ENCODE peak calls at places on chromosomes 2 and 18, in six cellular contexts. H, P, T, W, U and J are unnamed samples.

GRCh38 chr18:24514439-24514838 is 54.0 kb downstream of the HRH4 start:
- ATAC-seq in W (no peak), T (no peak), H (peak), U (no peak), P (peak), J (peak)

GRCh38 chr2:208371634-208371935 is 35.0 kb upstream of the PTH2R start:
- ATAC-seq in P (no peak), U (no peak), W (no peak), T (no peak), H (no peak), J (no peak)

GRCh38 chr2:36361396-36361795 is 5.8 kb downstream of the CRIM1 start:
- ATAC-seq in U (no peak), H (no peak), P (no peak), T (no peak), W (peak), J (no peak)

GRCh38 chr2:30666307-30666874 is 140.9 kb downstream of the CAPN13 start:
- ATAC-seq in W (peak), H (no peak), P (no peak), U (no peak), T (peak), J (peak)

GRCh38 chr2:177828546-177828945 is 244.0 kb downstream of the PDE11A start:
- ATAC-seq in T (no peak), W (no peak), U (no peak), P (no peak), H (no peak), J (no peak)

GRCh38 chr2:230779141-230779523 is 66.5 kb downstream of the CAB39 start:
- ATAC-seq in W (no peak), H (peak), P (no peak), T (no peak), U (no peak), J (no peak)

GRCh38 chr2:233402346-233402745 is 48.1 kb downstream of the DGKD start:
- ATAC-seq in H (no peak), U (no peak), W (no peak), P (no peak), T (no peak), J (peak)

GRCh38 chr2:54047658-54048057 is 67.8 kb upstream of the ACYP2 start:
- ATAC-seq in H (no peak), T (no peak), W (no peak), P (no peak), U (no peak), J (no peak)

GRCh38 chr2:1366546-1367134 is 46.6 kb upstream of the TPO start:
- ATAC-seq in W (peak), U (peak), H (no peak), P (no peak), T (no peak), J (peak)

GRCh38 chr2:231068525-231069222 is 12.0 kb downstream of the PSMD1 start:
- ATAC-seq in H (peak), P (no peak), W (no peak), T (no peak), U (no peak), J (peak)

GRCh38 chr18:23537274-23537673 is 34.0 kb downstream of the RMC1 start:
- ATAC-seq in P (no peak), W (no peak), T (no peak), H (no peak), U (no peak), J (no peak)

GRCh38 chr2:132270981-132271546 is 109.3 kb upstream of the ANKRD30BL start:
- ATAC-seq in U (no peak), H (no peak), W (no peak), T (no peak), P (no peak), J (no peak)

GRCh38 chr18:55452123-55452611 is 135.8 kb downstream of the TCF4 start:
- ATAC-seq in T (peak), H (no peak), U (no peak), P (no peak), W (peak), J (peak)

GRCh38 chr2:102837626-102838198 is 75.9 kb downstream of the TMEM182 start:
- ATAC-seq in H (no peak), T (no peak), U (no peak), W (no peak), P (no peak), J (no peak)

GRCh38 chr2:232299927-232300674 is 78.5 kb upstream of the ALPP start:
- ATAC-seq in H (peak), U (no peak), P (no peak), T (no peak), W (no peak), J (no peak)

GRCh38 chr2:58428286-58428552 is 187.1 kb upstream of the FANCL start:
- ATAC-seq in U (peak), H (no peak), T (no peak), P (no peak), W (no peak), J (no peak)

GRCh38 chr2:240619506-240620148 is 5.7 kb upstream of the GPR35 start:
- ATAC-seq in U (no peak), P (no peak), T (no peak), H (no peak), W (no peak), J (peak)

GRCh38 chr18:70936160-70936559 is 647.3 kb downstream of the SOCS6 start:
- ATAC-seq in W (no peak), T (no peak), H (no peak), U (no peak), P (no peak), J (no peak)

GRCh38 chr2:138307099-138307498 is 194.5 kb upstream of the SPOPL start:
- ATAC-seq in U (no peak), T (no peak), H (no peak), W (no peak), P (no peak), J (no peak)

GRCh38 chr2:25617948-25618646 is 55.3 kb downstream of the DTNB start:
- ATAC-seq in U (peak), P (peak), W (peak), T (peak), H (no peak), J (peak)

GRCh38 chr2:12059616-12060441 is 313.4 kb downstream of the LPIN1 start:
- ATAC-seq in P (no peak), T (no peak), U (no peak), W (no peak), H (no peak), J (no peak)

GRCh38 chr18:55485666-55486065 is 102.3 kb downstream of the TCF4 start:
- ATAC-seq in W (peak), P (no peak), U (no peak), T (no peak), H (no peak), J (no peak)

GRCh38 chr2:28577796-28578680 is 82.2 kb downstream of the PLB1 start:
- ATAC-seq in T (no peak), P (no peak), W (no peak), H (no peak), U (no peak), J (no peak)

GRCh38 chr2:134167015-134167414 is 86.9 kb upstream of the MGAT5 start:
- ATAC-seq in H (no peak), U (no peak), P (no peak), W (no peak), T (no peak), J (peak)

GRCh38 chr18:11009869-11010268 is 139.5 kb downstream of the PIEZO2 start:
- ATAC-seq in W (no peak), T (no peak), U (no peak), H (no peak), P (no peak), J (no peak)

GRCh38 chr18:23311346-23312103 is 141.6 kb upstream of the RIOK3 start:
- ATAC-seq in W (peak), T (peak), P (no peak), U (no peak), H (no peak), J (peak)